ENCODE peak calls at places on chromosomes 1 and 21, in four cellular contexts. W, S, B and R are unnamed samples.

GRCh38 chr1:156583821-156584622 is 4.5 kb downstream of the TTC24 start:
- DNase-seq in W (no peak), B (peak), S (no peak), R (peak)

GRCh38 chr1:168392958-168393357 is 112.3 kb downstream of the TBX19 start:
- DNase-seq in W (no peak), S (no peak), B (no peak), R (peak)

GRCh38 chr1:160451119-160451858 is 50.9 kb downstream of the VANGL2 start:
- DNase-seq in S (no peak), W (peak), B (no peak), R (no peak)

GRCh38 chr1:197526736-197527371 is 248.4 kb downstream of the DENND1B start:
- DNase-seq in S (no peak), B (peak), W (no peak), R (peak)

GRCh38 chr1:55338448-55338820 is 123.3 kb upstream of the USP24 start:
- DNase-seq in B (no peak), S (no peak), W (no peak), R (no peak)

GRCh38 chr1:26829214-26829911 is 2.9 kb downstream of the ZDHHC18 start:
- DNase-seq in W (no peak), B (no peak), S (no peak), R (no peak)

GRCh38 chr21:24895885-24896734 is 711.2 kb downstream of the MRPL39 start:
- DNase-seq in B (no peak), W (peak), S (no peak), R (peak)

GRCh38 chr1:229342305-229342901 is 444 bp downstream of the CCSAP start:
- DNase-seq in W (no peak), B (peak), S (no peak), R (peak)

GRCh38 chr1:114610546-114611245 is 29.3 kb upstream of the BCAS2 start:
- DNase-seq in B (no peak), W (no peak), S (no peak), R (no peak)

GRCh38 chr1:1021860-1022259 is 1.9 kb downstream of the AGRN start:
- DNase-seq in S (no peak), B (no peak), W (no peak), R (no peak)

GRCh38 chr1:204266504-204267034 is 52.8 kb upstream of the GOLT1A start:
- DNase-seq in B (peak), W (no peak), S (no peak), R (no peak)

GRCh38 chr1:23216771-23217420 is 406 bp downstream of the HTR1D start:
- DNase-seq in W (no peak), S (no peak), B (no peak), R (peak)

GRCh38 chr21:35206141-35207125 is 157.3 kb upstream of the RUNX1 start:
- DNase-seq in B (no peak), S (no peak), W (no peak), R (peak)

GRCh38 chr1:174058639-174059038 is 36.5 kb upstream of the RC3H1 start:
- DNase-seq in S (no peak), B (no peak), W (no peak), R (no peak)

GRCh38 chr1:50724626-50725286 is 235.3 kb downstream of the FAF1 start:
- DNase-seq in S (no peak), B (no peak), W (peak), R (no peak)

GRCh38 chr1:228022571-228023293 is 15.9 kb downstream of the WNT3A start:
- DNase-seq in S (no peak), W (no peak), B (no peak), R (no peak)

GRCh38 chr1:23478896-23479790 is 4.8 kb downstream of the ASAP3 start:
- DNase-seq in B (peak), S (no peak), W (no peak), R (peak)

GRCh38 chr1:109298666-109299086 is 8.1 kb downstream of the MYBPHL start:
- DNase-seq in S (no peak), W (no peak), B (peak), R (peak)

GRCh38 chr1:153633161-153633746 is 612 bp upstream of the CHTOP start:
- DNase-seq in W (no peak), B (no peak), S (no peak), R (peak)

GRCh38 chr1:114758251-114758832 is 558 bp upstream of the CSDE1 start:
- DNase-seq in B (peak), W (no peak), S (no peak), R (no peak)

GRCh38 chr1:6358144-6358624 is 35.4 kb downstream of the ACOT7 start:
- DNase-seq in S (no peak), W (no peak), B (no peak), R (no peak)

GRCh38 chr1:110582378-110582777 is 23.8 kb downstream of the KCNA2 start:
- DNase-seq in W (no peak), B (no peak), S (no peak), R (no peak)

GRCh38 chr1:50332941-50333594 is 90.2 kb downstream of the DMRTA2 start:
- DNase-seq in S (peak), B (peak), W (no peak), R (peak)

GRCh38 chr1:168472244-168472643 is 71.6 kb downstream of the XCL2 start:
- DNase-seq in B (no peak), S (no peak), W (no peak), R (no peak)

GRCh38 chr1:30512253-30512921 is 211.0 kb downstream of the MATN1 start:
- DNase-seq in B (no peak), S (no peak), W (no peak), R (no peak)
- TF ChIP-seq CBX5 in B (no peak), S (no peak), W (no peak), R (no peak)

GRCh38 chr1:58432813-58433668 is 113.5 kb downstream of the OMA1 start:
- DNase-seq in B (no peak), W (peak), S (peak), R (no peak)
- TF ChIP-seq CBX5 in B (no peak), W (no peak), S (no peak), R (no peak)

GRCh38 chr1:7471836-7472235 is 299.3 kb upstream of the VAMP3 start:
- DNase-seq in B (no peak), S (no peak), W (no peak), R (no peak)

GRCh38 chr1:7474786-7475502 is 296.2 kb upstream of the VAMP3 start:
- DNase-seq in B (no peak), W (no peak), S (no peak), R (peak)

GRCh38 chr1:7475691-7476090 is 295.4 kb upstream of the VAMP3 start:
- DNase-seq in W (no peak), S (no peak), B (no peak), R (no peak)

GRCh38 chr1:7473223-7474142 is 297.6 kb upstream of the VAMP3 start:
- DNase-seq in W (no peak), S (no peak), B (no peak), R (no peak)

GRCh38 chr1:7474143-7474490 is 297.0 kb upstream of the VAMP3 start:
- DNase-seq in W (no peak), B (no peak), S (no peak), R (no peak)
- TF ChIP-seq CBX5 in W (no peak), B (no peak), S (no peak), R (no peak)

DNA sequence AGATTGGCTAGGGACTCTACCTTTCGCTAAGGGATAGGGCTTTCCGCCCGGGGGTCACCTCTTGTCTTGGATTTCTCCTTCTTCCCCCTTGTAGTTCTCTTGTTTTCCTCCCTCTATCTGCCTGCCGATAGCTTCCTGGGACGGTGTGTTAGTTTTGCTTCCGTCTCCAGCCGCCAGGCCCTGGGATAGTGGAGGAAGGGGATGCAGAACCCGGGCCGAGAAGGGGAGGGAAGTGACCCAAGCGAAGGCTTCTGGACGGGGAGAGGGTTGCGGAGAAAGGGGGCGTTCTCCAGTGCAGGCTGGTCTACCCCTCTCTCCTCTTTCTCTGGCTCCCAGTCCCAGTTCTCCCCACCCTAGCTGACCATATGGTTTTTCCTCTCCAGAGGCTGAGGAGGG is 871 bp downstream of the TUFT1 start:
- DNase-seq in B (no peak), W (no peak), S (no peak), R (no peak)
- TF ChIP-seq CBX5 in B (no peak), W (no peak), S (no peak), R (no peak)

GRCh38 chr1:105914403-105914802 is 1142.1 kb upstream of the PRMT6 start:
- DNase-seq in S (no peak), W (no peak), B (no peak), R (no peak)

DNA sequence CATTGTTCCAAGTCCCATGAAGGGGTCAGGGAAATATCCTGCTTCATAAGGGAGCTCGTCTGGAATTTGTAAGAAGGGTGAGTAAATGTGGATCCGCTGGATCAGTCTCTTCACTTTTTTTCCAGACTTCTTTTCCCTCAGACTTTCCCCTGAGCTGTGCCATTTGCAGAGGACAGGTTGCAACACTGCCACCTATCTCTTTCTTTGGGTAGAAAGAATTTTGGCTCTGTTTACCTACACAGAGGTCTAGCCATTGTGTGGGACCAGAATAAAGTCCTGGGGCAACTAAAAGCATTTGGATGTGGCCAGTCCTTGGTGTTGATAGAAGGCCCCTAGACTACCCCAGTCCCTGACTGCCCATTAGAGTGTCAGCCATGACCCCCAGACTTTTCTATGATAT is 1146.7 kb upstream of the PRMT6 start:
- DNase-seq in W (no peak), B (no peak), S (no peak), R (no peak)
- TF ChIP-seq CBX5 in W (no peak), B (no peak), S (no peak), R (no peak)

DNA sequence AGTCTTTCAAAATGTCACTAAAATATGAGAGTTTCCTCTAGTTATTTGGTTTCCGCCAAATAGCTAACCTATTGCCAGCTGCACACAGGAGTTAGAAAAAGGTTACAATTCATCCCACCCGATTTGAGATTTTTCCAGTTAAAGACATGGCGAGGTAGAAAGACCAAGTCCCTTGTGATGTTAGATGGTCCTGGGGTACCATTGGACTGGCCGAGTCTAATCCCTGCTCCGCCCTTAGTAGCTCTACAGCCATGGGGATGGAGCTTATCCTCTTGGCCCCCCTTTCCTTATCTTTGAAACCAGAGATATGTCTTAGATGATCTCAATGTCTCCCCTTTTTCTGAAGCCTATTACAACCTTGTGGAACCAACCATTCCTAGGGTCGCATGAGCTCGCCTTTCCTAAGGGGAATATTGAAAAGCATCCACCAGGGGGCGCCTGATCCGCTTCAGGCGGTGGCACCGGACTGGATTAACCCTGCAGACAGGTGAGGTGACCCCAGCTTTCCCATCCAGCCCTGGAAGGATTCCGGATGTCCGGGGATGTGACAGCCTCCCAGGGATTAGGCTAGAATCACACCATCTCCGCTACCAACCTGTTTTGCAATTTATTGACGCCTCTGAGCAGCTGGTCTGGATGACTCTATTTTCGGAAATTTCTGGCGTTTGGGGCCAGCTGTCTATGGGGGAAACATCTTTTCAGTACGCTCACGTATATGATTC is 68.3 kb upstream of the SIM2 start:
- DNase-seq in B (peak), S (peak), W (no peak), R (peak)
- TF ChIP-seq CBX5 in B (no peak), S (no peak), W (no peak), R (no peak)

DNA sequence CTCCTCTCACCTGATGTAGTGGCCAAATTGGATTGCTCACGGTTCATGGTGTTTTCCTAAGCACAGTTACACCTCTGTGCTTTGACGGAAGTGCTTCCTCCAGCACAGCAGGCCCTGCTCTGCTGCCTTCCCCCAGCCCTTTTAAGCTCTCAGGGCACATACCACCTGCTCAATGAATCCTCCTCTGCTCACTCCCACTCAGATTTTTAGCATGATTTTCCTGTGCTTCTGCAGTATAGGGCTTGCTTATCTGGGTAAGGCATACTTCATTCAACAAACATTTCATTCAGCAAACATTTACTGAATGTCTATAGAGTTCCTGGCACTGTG is 74.5 kb upstream of the JUN start:
- DNase-seq in S (no peak), B (peak), W (peak), R (no peak)
- TF ChIP-seq CBX5 in S (no peak), B (peak), W (no peak), R (no peak)

DNA sequence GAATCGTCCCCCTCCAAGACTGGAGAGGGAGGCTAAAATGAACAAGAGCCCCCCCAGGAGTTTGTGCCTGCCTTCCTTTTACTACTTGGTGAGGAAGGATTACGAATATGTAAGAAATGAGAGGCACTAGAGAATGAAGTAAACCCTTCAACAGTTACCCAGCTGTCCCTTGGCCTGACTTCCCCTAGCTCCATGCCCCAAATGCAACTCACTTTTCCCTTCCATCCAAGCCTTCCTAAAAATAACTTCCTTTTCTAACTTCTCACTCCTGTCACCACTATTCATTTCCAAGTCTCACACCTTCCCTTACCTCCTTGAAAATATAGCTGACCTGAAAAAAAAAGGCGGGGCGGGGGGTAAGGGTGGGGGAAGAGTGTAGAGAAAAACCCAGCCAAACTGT is 96.6 kb upstream of the HNRNPU start:
- DNase-seq in B (no peak), W (no peak), S (no peak), R (no peak)
- TF ChIP-seq CBX5 in B (no peak), W (no peak), S (no peak), R (no peak)

DNA sequence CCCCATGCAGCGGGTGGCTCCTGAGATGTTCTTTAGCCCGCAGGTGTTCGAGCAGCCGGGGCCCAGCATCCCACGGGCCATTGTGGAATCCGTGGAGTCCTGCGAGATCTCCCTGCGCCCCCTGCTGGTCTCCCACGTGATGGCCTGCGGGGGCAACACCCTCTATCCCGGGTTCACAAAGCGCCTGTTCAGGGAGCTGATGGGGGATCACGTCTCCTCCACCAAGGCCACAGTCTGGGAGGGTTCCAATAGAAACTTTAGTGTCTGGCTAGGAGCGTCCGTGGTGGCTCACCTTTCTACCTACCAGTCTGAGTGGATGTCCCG is 71.0 kb downstream of the ACTL8 start:
- DNase-seq in B (peak), S (no peak), W (no peak), R (peak)
- TF ChIP-seq CBX5 in B (no peak), S (no peak), W (no peak), R (no peak)

GRCh38 chr1:30636621-30637020 is 86.8 kb downstream of the MATN1 start:
- DNase-seq in S (no peak), B (no peak), W (no peak), R (no peak)

GRCh38 chr1:30638086-30638485 is 85.3 kb downstream of the MATN1 start:
- DNase-seq in B (no peak), S (no peak), W (no peak), R (no peak)

GRCh38 chr1:30639881-30640452 is 83.4 kb downstream of the MATN1 start:
- DNase-seq in W (no peak), S (no peak), B (no peak), R (no peak)

GRCh38 chr1:30637183-30637969 is 86.0 kb downstream of the MATN1 start:
- DNase-seq in S (no peak), W (no peak), B (no peak), R (no peak)

DNA sequence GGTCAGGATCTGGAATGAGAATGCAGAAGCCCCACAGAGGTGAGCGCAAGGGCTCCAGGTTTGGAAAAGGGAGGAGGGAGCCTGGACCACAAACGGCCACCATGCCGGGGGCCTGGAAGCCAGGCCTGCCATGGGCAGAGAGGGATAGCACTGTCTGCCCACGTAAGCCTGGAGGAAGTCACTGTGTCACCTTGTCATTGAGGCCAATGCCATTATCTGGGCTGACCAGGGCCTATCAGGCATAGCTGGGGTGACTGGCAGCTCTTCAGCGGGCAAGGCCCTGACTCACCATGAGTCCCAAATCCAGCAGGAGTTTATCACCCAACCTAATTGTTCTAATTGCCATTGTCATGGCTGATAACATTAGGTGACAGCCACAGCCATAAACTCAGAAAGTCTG is 84.6 kb downstream of the MATN1 start:
- DNase-seq in S (no peak), B (no peak), W (no peak), R (no peak)
- TF ChIP-seq CBX5 in S (no peak), B (no peak), W (no peak), R (no peak)